ENCODE peak calls at places on chromosomes 12 and 14, in seven cellular contexts. One of them, this sample, is unnamed. For H3K4me1, the result is how much of the 10 kb centered on the place peaks cover.

GRCh38 chr14:52563120-52563519 is 10.5 kb downstream of the GPR137C start:
- DNase-seq in CD8-positive, alpha-beta T cell: no peak
- DNase-seq in left ventricle myocardium inferior: no peak
- DNase-seq in ovary: no peak
- DNase-seq in heart right ventricle: no peak
- DNase-seq in kidney: no peak
- DNase-seq in IMR-90: peak
- DNase-seq in this sample: no peak

GRCh38 chr12:104055686-104056388 is 5.8 kb upstream of the GLT8D2 start:
- DNase-seq in ovary: peak
- DNase-seq in left ventricle myocardium inferior: peak
- DNase-seq in CD8-positive, alpha-beta T cell: no peak
- DNase-seq in kidney: no peak
- DNase-seq in IMR-90: peak
- DNase-seq in heart right ventricle: peak
- DNase-seq in this sample: peak

GRCh38 chr12:114815157-114815556 is 131.2 kb upstream of the TBX3 start:
- DNase-seq in kidney: no peak
- DNase-seq in ovary: no peak
- DNase-seq in IMR-90: no peak
- DNase-seq in heart right ventricle: no peak
- DNase-seq in CD8-positive, alpha-beta T cell: no peak
- DNase-seq in left ventricle myocardium inferior: no peak
- DNase-seq in this sample: no peak

GRCh38 chr12:21860128-21860527 is 81.1 kb downstream of the ABCC9 start:
- DNase-seq in kidney: no peak
- DNase-seq in CD8-positive, alpha-beta T cell: no peak
- DNase-seq in ovary: no peak
- DNase-seq in left ventricle myocardium inferior: no peak
- DNase-seq in IMR-90: no peak
- DNase-seq in heart right ventricle: no peak
- DNase-seq in this sample: no peak

GRCh38 chr14:60760209-60760608 is 25.6 kb downstream of the MNAT1 start:
- DNase-seq in left ventricle myocardium inferior: no peak
- DNase-seq in IMR-90: no peak
- DNase-seq in heart right ventricle: no peak
- DNase-seq in CD8-positive, alpha-beta T cell: no peak
- DNase-seq in kidney: no peak
- DNase-seq in ovary: no peak
- DNase-seq in this sample: no peak

GRCh38 chr12:110001596-110001995 is 2.4 kb downstream of the ANKRD13A start:
- DNase-seq in CD8-positive, alpha-beta T cell: no peak
- DNase-seq in ovary: no peak
- DNase-seq in IMR-90: peak
- DNase-seq in left ventricle myocardium inferior: no peak
- DNase-seq in kidney: no peak
- DNase-seq in heart right ventricle: no peak
- DNase-seq in this sample: no peak

GRCh38 chr14:78455896-78456435 is 285.8 kb downstream of the NRXN3 start:
- DNase-seq in IMR-90: no peak
- DNase-seq in kidney: no peak
- DNase-seq in ovary: no peak
- DNase-seq in left ventricle myocardium inferior: no peak
- DNase-seq in heart right ventricle: no peak
- DNase-seq in CD8-positive, alpha-beta T cell: no peak
- DNase-seq in this sample: no peak

GRCh38 chr12:40010899-40011774 is 94.7 kb downstream of the SLC2A13 start:
- DNase-seq in ovary: peak
- DNase-seq in kidney: no peak
- DNase-seq in IMR-90: peak
- DNase-seq in CD8-positive, alpha-beta T cell: no peak
- DNase-seq in heart right ventricle: peak
- DNase-seq in left ventricle myocardium inferior: no peak
- DNase-seq in this sample: no peak

GRCh38 chr12:6884539-6884938 is 11.4 kb upstream of the SPSB2 start:
- DNase-seq in heart right ventricle: no peak
- DNase-seq in left ventricle myocardium inferior: no peak
- DNase-seq in CD8-positive, alpha-beta T cell: no peak
- DNase-seq in kidney: peak
- DNase-seq in IMR-90: no peak
- DNase-seq in ovary: no peak
- DNase-seq in this sample: no peak

GRCh38 chr12:54160050-54160449 is 28.7 kb downstream of the SMUG1 start:
- DNase-seq in ovary: no peak
- DNase-seq in IMR-90: no peak
- DNase-seq in CD8-positive, alpha-beta T cell: no peak
- DNase-seq in kidney: no peak
- DNase-seq in heart right ventricle: no peak
- DNase-seq in left ventricle myocardium inferior: no peak
- DNase-seq in this sample: no peak

GRCh38 chr14:104383088-104383805 is 196.3 kb upstream of the C14orf180 start:
- DNase-seq in ovary: no peak
- DNase-seq in IMR-90: no peak
- DNase-seq in CD8-positive, alpha-beta T cell: no peak
- DNase-seq in heart right ventricle: no peak
- DNase-seq in left ventricle myocardium inferior: no peak
- DNase-seq in kidney: peak
- DNase-seq in this sample: peak

GRCh38 chr12:18798445-18799139 is 60.7 kb downstream of the CAPZA3 start:
- DNase-seq in CD8-positive, alpha-beta T cell: no peak
- DNase-seq in ovary: no peak
- DNase-seq in kidney: no peak
- DNase-seq in left ventricle myocardium inferior: no peak
- DNase-seq in IMR-90: no peak
- DNase-seq in heart right ventricle: no peak
- DNase-seq in this sample: no peak

GRCh38 chr12:3496964-3497363 is 6.0 kb downstream of the PRMT8 start:
- DNase-seq in left ventricle myocardium inferior: no peak
- DNase-seq in heart right ventricle: no peak
- DNase-seq in kidney: no peak
- DNase-seq in IMR-90: no peak
- DNase-seq in CD8-positive, alpha-beta T cell: no peak
- DNase-seq in ovary: no peak
- DNase-seq in this sample: no peak

GRCh38 chr14:93824518-93825234 is 36.4 kb upstream of the PRIMA1 start:
- DNase-seq in CD8-positive, alpha-beta T cell: no peak
- DNase-seq in kidney: no peak
- DNase-seq in ovary: no peak
- DNase-seq in left ventricle myocardium inferior: no peak
- DNase-seq in heart right ventricle: no peak
- DNase-seq in IMR-90: no peak
- DNase-seq in this sample: no peak

GRCh38 chr12:52798003-52798670 is 2.2 kb upstream of the KRT3 start:
- DNase-seq in CD8-positive, alpha-beta T cell: no peak
- DNase-seq in IMR-90: peak
- DNase-seq in ovary: no peak
- DNase-seq in heart right ventricle: no peak
- DNase-seq in kidney: no peak
- DNase-seq in left ventricle myocardium inferior: no peak
- DNase-seq in this sample: no peak

GRCh38 chr14:70664698-70665447 is 23.2 kb downstream of the TTC9 start:
- DNase-seq in heart right ventricle: no peak
- DNase-seq in IMR-90: no peak
- DNase-seq in CD8-positive, alpha-beta T cell: no peak
- DNase-seq in kidney: no peak
- DNase-seq in ovary: no peak
- DNase-seq in left ventricle myocardium inferior: no peak
- DNase-seq in this sample: no peak

GRCh38 chr14:70666364-70666691 is 24.6 kb downstream of the TTC9 start:
- DNase-seq in ovary: no peak
- DNase-seq in kidney: no peak
- DNase-seq in left ventricle myocardium inferior: no peak
- DNase-seq in heart right ventricle: no peak
- DNase-seq in IMR-90: no peak
- DNase-seq in CD8-positive, alpha-beta T cell: no peak
- DNase-seq in this sample: no peak

GRCh38 chr14:70663707-70664179 is 22.0 kb downstream of the TTC9 start:
- DNase-seq in kidney: no peak
- DNase-seq in heart right ventricle: no peak
- DNase-seq in left ventricle myocardium inferior: no peak
- DNase-seq in ovary: no peak
- DNase-seq in IMR-90: peak
- DNase-seq in CD8-positive, alpha-beta T cell: no peak
- DNase-seq in this sample: no peak

GRCh38 chr14:70662816-70663215 is 21.1 kb downstream of the TTC9 start:
- DNase-seq in left ventricle myocardium inferior: no peak
- DNase-seq in heart right ventricle: no peak
- DNase-seq in CD8-positive, alpha-beta T cell: no peak
- DNase-seq in IMR-90: no peak
- DNase-seq in kidney: no peak
- DNase-seq in ovary: no peak
- DNase-seq in this sample: no peak

GRCh38 chr14:70665448-70666363 is 24.0 kb downstream of the TTC9 start:
- DNase-seq in ovary: no peak
- DNase-seq in CD8-positive, alpha-beta T cell: no peak
- DNase-seq in IMR-90: no peak
- DNase-seq in heart right ventricle: no peak
- DNase-seq in left ventricle myocardium inferior: no peak
- DNase-seq in kidney: peak
- DNase-seq in this sample: no peak
- H3K4me1 ChIP-seq in ovary: under half
- H3K4me1 ChIP-seq in CD8-positive, alpha-beta T cell: half or more
- H3K4me1 ChIP-seq in IMR-90: under half
- H3K4me1 ChIP-seq in heart right ventricle: under half
- H3K4me1 ChIP-seq in left ventricle myocardium inferior: under half
- H3K4me1 ChIP-seq in kidney: under half
- H3K4me1 ChIP-seq in this sample: under half

GRCh38 chr14:100172811-100173210 is 13.4 kb upstream of the DEGS2 start:
- DNase-seq in kidney: no peak
- DNase-seq in IMR-90: no peak
- DNase-seq in ovary: no peak
- DNase-seq in CD8-positive, alpha-beta T cell: no peak
- DNase-seq in left ventricle myocardium inferior: no peak
- DNase-seq in heart right ventricle: no peak
- DNase-seq in this sample: no peak

GRCh38 chr14:100168515-100168914 is 9.1 kb upstream of the DEGS2 start:
- DNase-seq in left ventricle myocardium inferior: no peak
- DNase-seq in IMR-90: no peak
- DNase-seq in kidney: no peak
- DNase-seq in ovary: no peak
- DNase-seq in CD8-positive, alpha-beta T cell: no peak
- DNase-seq in heart right ventricle: no peak
- DNase-seq in this sample: no peak

GRCh38 chr14:100170880-100171279 is 11.4 kb upstream of the DEGS2 start:
- DNase-seq in CD8-positive, alpha-beta T cell: no peak
- DNase-seq in ovary: no peak
- DNase-seq in IMR-90: no peak
- DNase-seq in left ventricle myocardium inferior: no peak
- DNase-seq in kidney: no peak
- DNase-seq in heart right ventricle: no peak
- DNase-seq in this sample: no peak

GRCh38 chr14:100176811-100177327 is 17.4 kb upstream of the DEGS2 start:
- DNase-seq in left ventricle myocardium inferior: no peak
- DNase-seq in IMR-90: no peak
- DNase-seq in ovary: no peak
- DNase-seq in kidney: no peak
- DNase-seq in heart right ventricle: no peak
- DNase-seq in CD8-positive, alpha-beta T cell: no peak
- DNase-seq in this sample: no peak

DNA sequence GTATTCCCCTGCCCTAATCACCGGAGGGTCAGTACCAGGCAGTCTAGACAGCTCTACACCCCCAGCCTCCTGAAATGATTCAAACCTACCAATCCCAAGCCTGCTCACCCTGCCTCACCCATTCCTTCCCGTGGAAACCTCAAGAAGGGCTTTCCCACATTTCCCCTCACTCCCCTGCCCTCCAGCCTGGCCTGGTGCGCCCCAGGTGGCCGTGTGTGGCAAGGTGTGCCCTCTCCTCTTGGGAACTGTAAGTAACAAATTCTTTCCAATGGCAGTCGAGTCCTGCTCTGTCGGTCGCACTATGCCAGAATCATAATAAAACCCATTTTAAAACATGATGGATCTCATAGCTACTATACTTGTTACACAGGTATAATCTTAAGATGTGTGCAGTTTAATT is 13.9 kb upstream of the DEGS2 start:
- DNase-seq in IMR-90: no peak
- DNase-seq in CD8-positive, alpha-beta T cell: no peak
- DNase-seq in ovary: no peak
- DNase-seq in heart right ventricle: no peak
- DNase-seq in kidney: no peak
- DNase-seq in left ventricle myocardium inferior: no peak
- DNase-seq in this sample: no peak
- TF ChIP-seq CTCF in IMR-90: no peak
- TF ChIP-seq CTCF in CD8-positive, alpha-beta T cell: no peak
- TF ChIP-seq CTCF in ovary: no peak
- TF ChIP-seq CTCF in heart right ventricle: no peak
- TF ChIP-seq CTCF in kidney: no peak
- TF ChIP-seq CTCF in left ventricle myocardium inferior: no peak
- TF ChIP-seq CTCF in this sample: no peak

DNA sequence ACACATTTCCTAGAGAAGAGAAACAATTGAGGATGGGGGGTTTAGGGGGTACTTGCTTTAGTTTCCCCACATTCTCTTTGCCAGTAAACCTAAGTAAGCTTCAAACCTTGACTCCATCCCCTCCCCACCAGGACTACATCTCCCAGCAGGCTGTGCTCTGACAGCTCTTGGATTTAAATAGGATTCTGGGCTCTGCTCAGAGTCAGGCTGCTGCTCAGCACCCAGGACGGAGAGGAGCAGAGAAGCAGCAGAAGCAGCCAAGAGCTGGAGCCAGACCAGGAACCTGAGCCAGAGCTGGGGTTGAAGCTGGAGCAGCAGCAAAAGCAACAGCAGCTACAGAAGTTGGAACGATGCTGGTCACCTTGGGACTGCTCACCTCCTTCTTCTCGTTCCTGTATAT is 20.6 kb downstream of the RDH12 start:
- DNase-seq in CD8-positive, alpha-beta T cell: no peak
- DNase-seq in kidney: peak
- DNase-seq in left ventricle myocardium inferior: peak
- DNase-seq in ovary: peak
- DNase-seq in heart right ventricle: peak
- DNase-seq in IMR-90: peak
- DNase-seq in this sample: peak
- H3K4me1 ChIP-seq in CD8-positive, alpha-beta T cell: under half
- H3K4me1 ChIP-seq in kidney: under half
- H3K4me1 ChIP-seq in left ventricle myocardium inferior: under half
- H3K4me1 ChIP-seq in ovary: under half
- H3K4me1 ChIP-seq in heart right ventricle: under half
- H3K4me1 ChIP-seq in IMR-90: under half
- H3K4me1 ChIP-seq in this sample: under half

DNA sequence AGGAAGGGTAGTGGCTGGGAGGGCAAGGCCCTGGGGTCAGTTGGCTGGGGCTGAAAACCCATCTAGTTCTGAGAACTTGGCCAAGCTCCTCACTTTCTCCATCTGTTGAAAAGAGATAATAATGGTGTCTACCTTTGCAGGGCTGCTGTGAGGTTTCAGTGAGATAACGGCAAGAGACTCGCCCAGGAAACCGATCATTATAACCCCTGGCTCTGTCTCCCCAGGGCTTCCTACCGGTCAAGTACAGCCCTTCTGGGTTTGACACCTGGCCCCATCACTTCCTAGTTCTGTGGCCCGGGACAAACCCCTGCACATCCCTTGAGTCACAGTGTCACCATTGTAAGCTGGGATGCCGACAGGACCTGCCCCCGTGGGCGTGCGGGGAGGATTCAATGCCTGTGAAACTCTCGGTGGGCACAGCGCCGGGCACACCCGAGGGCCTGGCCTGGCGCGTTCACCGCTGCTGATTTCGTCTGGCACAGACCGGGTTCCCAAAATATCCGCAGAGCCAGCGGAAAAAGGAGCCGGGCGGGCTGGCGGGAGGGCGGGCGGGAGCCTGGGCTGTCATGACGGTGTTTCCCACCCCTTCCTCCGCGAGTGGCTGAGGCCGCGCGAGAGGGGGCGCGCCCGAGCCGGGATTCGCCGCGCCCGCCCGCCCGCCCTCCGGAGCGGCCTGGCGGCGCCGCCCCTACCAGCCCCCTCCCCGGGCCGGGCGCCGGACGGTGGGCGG is 4.5 kb downstream of the KMT5A start:
- DNase-seq in kidney: peak
- DNase-seq in CD8-positive, alpha-beta T cell: peak
- DNase-seq in heart right ventricle: peak
- DNase-seq in left ventricle myocardium inferior: peak
- DNase-seq in IMR-90: peak
- DNase-seq in ovary: peak
- DNase-seq in this sample: peak
- TF ChIP-seq CTCF in kidney: no peak
- TF ChIP-seq CTCF in CD8-positive, alpha-beta T cell: no peak
- TF ChIP-seq CTCF in heart right ventricle: no peak
- TF ChIP-seq CTCF in left ventricle myocardium inferior: peak
- TF ChIP-seq CTCF in IMR-90: no peak
- TF ChIP-seq CTCF in ovary: no peak
- TF ChIP-seq CTCF in this sample: no peak

This sample was measured in psoas muscle.